ENCODE peak calls at places on chromosomes 7 and 10, in five cellular contexts. T, Q, P, I and L are unnamed samples.

GRCh38 chr10:22285130-22285529 is 31.1 kb upstream of the COMMD3 start:
- DNase-seq in T (no peak), Q (no peak), P (no peak), I (no peak), L (no peak)

GRCh38 chr7:131943616-131944015 is 387.2 kb upstream of the PODXL start:
- DNase-seq in T (no peak), Q (no peak), P (no peak), I (no peak), L (no peak)

GRCh38 chr10:15385552-15386455 is 14.7 kb upstream of the FAM171A1 start:
- DNase-seq in T (no peak), Q (no peak), P (no peak), I (no peak), L (no peak)

GRCh38 chr7:37081436-37081835 is 357.1 kb upstream of the AOAH start:
- DNase-seq in T (peak), Q (no peak), P (no peak), I (peak), L (no peak)

GRCh38 chr7:82839555-82839954 is 323.1 kb downstream of the PCLO start:
- DNase-seq in T (no peak), Q (no peak), P (no peak), I (no peak), L (no peak)

GRCh38 chr10:4825868-4826787 is at the start of gene AKR1E2:
- DNase-seq in T (peak), Q (peak), P (peak), I (peak), L (peak)

GRCh38 chr10:79904671-79905321 is 44.1 kb downstream of the SFTPD start:
- DNase-seq in T (peak), Q (peak), P (peak), I (peak), L (peak)

GRCh38 chr10:124281666-124282065 is 137.1 kb downstream of the OAT start:
- DNase-seq in T (no peak), Q (no peak), P (no peak), I (no peak), L (no peak)

GRCh38 chr10:107689318-107689717 is 524.8 kb upstream of the SORCS1 start:
- DNase-seq in T (no peak), Q (no peak), P (no peak), I (no peak), L (no peak)

GRCh38 chr7:129431911-129432643 is 2.2 kb upstream of the STRIP2 start:
- DNase-seq in T (no peak), Q (peak), P (no peak), I (no peak), L (no peak)

GRCh38 chr7:31734456-31734855 is 47.4 kb downstream of the PPP1R17 start:
- DNase-seq in T (peak), Q (peak), P (no peak), I (no peak), L (no peak)

GRCh38 chr7:67625257-67625713 is 628.7 kb downstream of the TYW1 start:
- DNase-seq in T (peak), Q (peak), P (peak), I (peak), L (no peak)

GRCh38 chr7:7475601-7476000 is 60.1 kb downstream of the COL28A1 start:
- DNase-seq in T (peak), Q (no peak), P (no peak), I (no peak), L (no peak)

GRCh38 chr10:93068411-93069244 is 5.1 kb upstream of the CYP26A1 start:
- DNase-seq in T (peak), Q (peak), P (no peak), I (no peak), L (no peak)

GRCh38 chr10:1715821-1716220 is 21.5 kb downstream of the ADARB2 start:
- DNase-seq in T (no peak), Q (no peak), P (no peak), I (peak), L (no peak)

GRCh38 chr10:72981028-72981881 is 26.6 kb upstream of the PLA2G12B start:
- DNase-seq in T (no peak), Q (no peak), P (no peak), I (no peak), L (no peak)

GRCh38 chr10:124066744-124067714 is 26.4 kb downstream of the CHST15 start:
- DNase-seq in T (no peak), Q (no peak), P (no peak), I (no peak), L (no peak)

GRCh38 chr7:14836571-14837189 is 65.9 kb downstream of the DGKB start:
- DNase-seq in T (peak), Q (peak), P (peak), I (no peak), L (peak)

GRCh38 chr7:157816086-157816485 is 479.3 kb downstream of the DNAJB6 start:
- DNase-seq in T (no peak), Q (no peak), P (no peak), I (no peak), L (no peak)

GRCh38 chr7:150830957-150831356 is 21.4 kb upstream of the AOC1 start:
- DNase-seq in T (no peak), Q (no peak), P (no peak), I (no peak), L (no peak)

GRCh38 chr10:47181057-47181849 is 118.7 kb upstream of the GDF10 start:
- DNase-seq in T (no peak), Q (no peak), P (no peak), I (no peak), L (no peak)

GRCh38 chr10:69572159-69573055 is 815 bp downstream of the NEUROG3 start:
- DNase-seq in T (peak), Q (no peak), P (no peak), I (no peak), L (no peak)

GRCh38 chr10:67790534-67791408 is 47.2 kb downstream of the DNAJC12 start:
- DNase-seq in T (peak), Q (peak), P (peak), I (no peak), L (peak)

GRCh38 chr7:32073533-32073932 is 3.3 kb upstream of the PDE1C start:
- DNase-seq in T (no peak), Q (no peak), P (no peak), I (no peak), L (no peak)

GRCh38 chr10:110399163-110400094 is 94.7 kb upstream of the SMNDC1 start:
- DNase-seq in T (peak), Q (peak), P (peak), I (peak), L (peak)

GRCh38 chr10:14736600-14737081 is 38.1 kb downstream of the FAM107B start:
- DNase-seq in T (no peak), Q (peak), P (peak), I (no peak), L (no peak)

GRCh38 chr10:51301644-51302043 is 227.4 kb downstream of the PRKG1 start:
- DNase-seq in T (peak), Q (no peak), P (peak), I (no peak), L (peak)

GRCh38 chr7:140640727-140641531 is at the start of gene DENND2A:
- DNase-seq in T (no peak), Q (peak), P (no peak), I (peak), L (no peak)

GRCh38 chr7:155463114-155463811 is 5.3 kb downstream of the EN2 start:
- DNase-seq in T (no peak), Q (no peak), P (no peak), I (no peak), L (no peak)